ENCODE peak calls at places on chromosomes 2 and 18, in ten cellular contexts. One of them, this sample, is unnamed.

GRCh38 chr2:15112216-15112615 is 448.9 kb downstream of the NBAS start:
- DNase-seq in lower lobe of right lung: no peak
- DNase-seq in posterior cingulate gyrus: no peak
- DNase-seq in fibroblast of gingiva: peak; percentile 19
- DNase-seq in activated effector memory CD4-positive, alpha-beta T cell treated with anti-CD3 and anti-CD28 coated beads, Interleukin-2, amount 50 U/mL, for 16 hours: no peak
- DNase-seq in ovary: no peak
- DNase-seq in CD4-positive, alpha-beta T cell: no peak
- DNase-seq in stimulated activated CD4-positive, alpha-beta T cell treated with anti-CD3 and anti-CD28 coated beads, Interleukin-1b, Interleukin-23, amount 100 ng/mL, for 24 hours: no peak
- DNase-seq in central memory CD4-positive, alpha-beta T cell: no peak
- DNase-seq in H4: no peak
- DNase-seq in this sample: no peak

GRCh38 chr18:58943896-58944295 is 79.2 kb downstream of the ZNF532 start:
- DNase-seq in lower lobe of right lung: no peak
- DNase-seq in posterior cingulate gyrus: no peak
- DNase-seq in fibroblast of gingiva: no peak
- DNase-seq in activated effector memory CD4-positive, alpha-beta T cell treated with anti-CD3 and anti-CD28 coated beads, Interleukin-2, amount 50 U/mL, for 16 hours: no peak
- DNase-seq in ovary: no peak
- DNase-seq in CD4-positive, alpha-beta T cell: no peak
- DNase-seq in stimulated activated CD4-positive, alpha-beta T cell treated with anti-CD3 and anti-CD28 coated beads, Interleukin-1b, Interleukin-23, amount 100 ng/mL, for 24 hours: no peak
- DNase-seq in central memory CD4-positive, alpha-beta T cell: no peak
- DNase-seq in H4: no peak
- DNase-seq in this sample: no peak

GRCh38 chr18:48138660-48139426 is 208.4 kb upstream of the SMAD2 start:
- DNase-seq in lower lobe of right lung: no peak
- DNase-seq in posterior cingulate gyrus: no peak
- DNase-seq in fibroblast of gingiva: no peak
- DNase-seq in activated effector memory CD4-positive, alpha-beta T cell treated with anti-CD3 and anti-CD28 coated beads, Interleukin-2, amount 50 U/mL, for 16 hours: no peak
- DNase-seq in ovary: no peak
- DNase-seq in CD4-positive, alpha-beta T cell: no peak
- DNase-seq in stimulated activated CD4-positive, alpha-beta T cell treated with anti-CD3 and anti-CD28 coated beads, Interleukin-1b, Interleukin-23, amount 100 ng/mL, for 24 hours: no peak
- DNase-seq in central memory CD4-positive, alpha-beta T cell: no peak
- DNase-seq in H4: no peak
- DNase-seq in this sample: no peak

GRCh38 chr2:174784909-174785308 is 20.6 kb upstream of the CHRNA1 start:
- DNase-seq in lower lobe of right lung: no peak
- DNase-seq in posterior cingulate gyrus: no peak
- DNase-seq in fibroblast of gingiva: no peak
- DNase-seq in activated effector memory CD4-positive, alpha-beta T cell treated with anti-CD3 and anti-CD28 coated beads, Interleukin-2, amount 50 U/mL, for 16 hours: no peak
- DNase-seq in ovary: no peak
- DNase-seq in CD4-positive, alpha-beta T cell: no peak
- DNase-seq in stimulated activated CD4-positive, alpha-beta T cell treated with anti-CD3 and anti-CD28 coated beads, Interleukin-1b, Interleukin-23, amount 100 ng/mL, for 24 hours: no peak
- DNase-seq in central memory CD4-positive, alpha-beta T cell: no peak
- DNase-seq in H4: no peak
- DNase-seq in this sample: no peak

GRCh38 chr2:20674974-20675679 is 8.2 kb downstream of the GDF7 start:
- DNase-seq in lower lobe of right lung: no peak
- DNase-seq in posterior cingulate gyrus: no peak
- DNase-seq in fibroblast of gingiva: peak; percentile 66
- DNase-seq in activated effector memory CD4-positive, alpha-beta T cell treated with anti-CD3 and anti-CD28 coated beads, Interleukin-2, amount 50 U/mL, for 16 hours: no peak
- DNase-seq in ovary: no peak
- DNase-seq in CD4-positive, alpha-beta T cell: no peak
- DNase-seq in stimulated activated CD4-positive, alpha-beta T cell treated with anti-CD3 and anti-CD28 coated beads, Interleukin-1b, Interleukin-23, amount 100 ng/mL, for 24 hours: no peak
- DNase-seq in central memory CD4-positive, alpha-beta T cell: no peak
- DNase-seq in H4: peak; percentile 13
- DNase-seq in this sample: no peak

GRCh38 chr2:34806396-34806795 is 1207.3 kb upstream of the FAM98A start:
- DNase-seq in lower lobe of right lung: no peak
- DNase-seq in posterior cingulate gyrus: no peak
- DNase-seq in fibroblast of gingiva: no peak
- DNase-seq in activated effector memory CD4-positive, alpha-beta T cell treated with anti-CD3 and anti-CD28 coated beads, Interleukin-2, amount 50 U/mL, for 16 hours: no peak
- DNase-seq in ovary: no peak
- DNase-seq in CD4-positive, alpha-beta T cell: no peak
- DNase-seq in stimulated activated CD4-positive, alpha-beta T cell treated with anti-CD3 and anti-CD28 coated beads, Interleukin-1b, Interleukin-23, amount 100 ng/mL, for 24 hours: no peak
- DNase-seq in central memory CD4-positive, alpha-beta T cell: no peak
- DNase-seq in H4: no peak
- DNase-seq in this sample: no peak

GRCh38 chr2:223835701-223836532 is 1.5 kb downstream of the AP1S3 start:
- DNase-seq in lower lobe of right lung: peak; percentile 49
- DNase-seq in posterior cingulate gyrus: no peak
- DNase-seq in fibroblast of gingiva: no peak
- DNase-seq in activated effector memory CD4-positive, alpha-beta T cell treated with anti-CD3 and anti-CD28 coated beads, Interleukin-2, amount 50 U/mL, for 16 hours: no peak
- DNase-seq in ovary: no peak
- DNase-seq in CD4-positive, alpha-beta T cell: no peak
- DNase-seq in stimulated activated CD4-positive, alpha-beta T cell treated with anti-CD3 and anti-CD28 coated beads, Interleukin-1b, Interleukin-23, amount 100 ng/mL, for 24 hours: no peak
- DNase-seq in central memory CD4-positive, alpha-beta T cell: no peak
- DNase-seq in H4: no peak
- DNase-seq in this sample: no peak

GRCh38 chr2:223218587-223219178 is 166.7 kb downstream of the KCNE4 start:
- DNase-seq in lower lobe of right lung: no peak
- DNase-seq in posterior cingulate gyrus: no peak
- DNase-seq in fibroblast of gingiva: no peak
- DNase-seq in activated effector memory CD4-positive, alpha-beta T cell treated with anti-CD3 and anti-CD28 coated beads, Interleukin-2, amount 50 U/mL, for 16 hours: no peak
- DNase-seq in ovary: no peak
- DNase-seq in CD4-positive, alpha-beta T cell: no peak
- DNase-seq in stimulated activated CD4-positive, alpha-beta T cell treated with anti-CD3 and anti-CD28 coated beads, Interleukin-1b, Interleukin-23, amount 100 ng/mL, for 24 hours: no peak
- DNase-seq in central memory CD4-positive, alpha-beta T cell: no peak
- DNase-seq in H4: no peak
- DNase-seq in this sample: no peak

GRCh38 chr18:52287151-52287550 is 52.8 kb upstream of the DCC start:
- DNase-seq in lower lobe of right lung: no peak
- DNase-seq in posterior cingulate gyrus: no peak
- DNase-seq in fibroblast of gingiva: no peak
- DNase-seq in activated effector memory CD4-positive, alpha-beta T cell treated with anti-CD3 and anti-CD28 coated beads, Interleukin-2, amount 50 U/mL, for 16 hours: no peak
- DNase-seq in ovary: no peak
- DNase-seq in CD4-positive, alpha-beta T cell: no peak
- DNase-seq in stimulated activated CD4-positive, alpha-beta T cell treated with anti-CD3 and anti-CD28 coated beads, Interleukin-1b, Interleukin-23, amount 100 ng/mL, for 24 hours: no peak
- DNase-seq in central memory CD4-positive, alpha-beta T cell: no peak
- DNase-seq in H4: no peak
- DNase-seq in this sample: no peak

GRCh38 chr2:58634653-58635347 is 393.7 kb upstream of the FANCL start:
- DNase-seq in lower lobe of right lung: no peak
- DNase-seq in posterior cingulate gyrus: no peak
- DNase-seq in fibroblast of gingiva: no peak
- DNase-seq in activated effector memory CD4-positive, alpha-beta T cell treated with anti-CD3 and anti-CD28 coated beads, Interleukin-2, amount 50 U/mL, for 16 hours: no peak
- DNase-seq in ovary: no peak
- DNase-seq in CD4-positive, alpha-beta T cell: no peak
- DNase-seq in stimulated activated CD4-positive, alpha-beta T cell treated with anti-CD3 and anti-CD28 coated beads, Interleukin-1b, Interleukin-23, amount 100 ng/mL, for 24 hours: no peak
- DNase-seq in central memory CD4-positive, alpha-beta T cell: no peak
- DNase-seq in H4: peak; percentile 68
- DNase-seq in this sample: no peak